ENCODE peak calls at places on chromosomes 5 and 9, in nine cellular contexts. One of them, this sample, is unnamed.

GRCh38 chr5:82707741-82708140 is 369.5 kb downstream of the TMEM167A start:
- DNase-seq in GF-D8: no peak
- DNase-seq in activated T-cell treated with anti-CD3 and anti-CD28 coated beads for 1 hour: no peak
- DNase-seq in activated naive CD4-positive, alpha-beta T cell treated with Interleukin-2 at 50 U/mL for 16 hours: no peak
- DNase-seq in GM03348: no peak
- DNase-seq in HFFc6: no peak
- DNase-seq in NCI-H2081: no peak
- DNase-seq in HEK293T: no peak
- DNase-seq in left ventricle myocardium superior: no peak
- DNase-seq in this sample: no peak

GRCh38 chr5:124342586-124342985 is 403.9 kb downstream of the ZNF608 start:
- DNase-seq in activated naive CD4-positive, alpha-beta T cell treated with Interleukin-2 at 50 U/mL for 16 hours: no peak
- DNase-seq in HEK293T: no peak
- DNase-seq in HFFc6: no peak
- DNase-seq in GF-D8: no peak
- DNase-seq in GM03348: no peak
- DNase-seq in activated T-cell treated with anti-CD3 and anti-CD28 coated beads for 1 hour: no peak
- DNase-seq in left ventricle myocardium superior: no peak
- DNase-seq in NCI-H2081: no peak
- DNase-seq in this sample: no peak

GRCh38 chr9:134475051-134475790 is 149.0 kb downstream of the RXRA start:
- DNase-seq in GF-D8: no peak
- DNase-seq in activated T-cell treated with anti-CD3 and anti-CD28 coated beads for 1 hour: peak; percentile 15
- DNase-seq in left ventricle myocardium superior: peak; percentile 86
- DNase-seq in GM03348: peak; percentile 92
- DNase-seq in HEK293T: no peak
- DNase-seq in activated naive CD4-positive, alpha-beta T cell treated with Interleukin-2 at 50 U/mL for 16 hours: no peak
- DNase-seq in NCI-H2081: no peak
- DNase-seq in HFFc6: peak; percentile 85
- DNase-seq in this sample: peak; percentile 77

GRCh38 chr9:97564291-97565175 is 63.1 kb downstream of the TMOD1 start:
- DNase-seq in GM03348: peak; percentile 62
- DNase-seq in GF-D8: no peak
- DNase-seq in activated naive CD4-positive, alpha-beta T cell treated with Interleukin-2 at 50 U/mL for 16 hours: no peak
- DNase-seq in NCI-H2081: no peak
- DNase-seq in HFFc6: peak; percentile 67
- DNase-seq in activated T-cell treated with anti-CD3 and anti-CD28 coated beads for 1 hour: no peak
- DNase-seq in left ventricle myocardium superior: peak; percentile 54
- DNase-seq in HEK293T: no peak
- DNase-seq in this sample: peak; percentile 55

GRCh38 chr9:79221084-79221483 is 350.7 kb upstream of the TLE4 start:
- DNase-seq in activated T-cell treated with anti-CD3 and anti-CD28 coated beads for 1 hour: no peak
- DNase-seq in left ventricle myocardium superior: no peak
- DNase-seq in NCI-H2081: no peak
- DNase-seq in HEK293T: no peak
- DNase-seq in GF-D8: no peak
- DNase-seq in HFFc6: peak; percentile 96
- DNase-seq in GM03348: peak; percentile 83
- DNase-seq in activated naive CD4-positive, alpha-beta T cell treated with Interleukin-2 at 50 U/mL for 16 hours: no peak
- DNase-seq in this sample: no peak

GRCh38 chr5:12023614-12024241 is 119.5 kb upstream of the CTNND2 start:
- DNase-seq in HEK293T: no peak
- DNase-seq in activated T-cell treated with anti-CD3 and anti-CD28 coated beads for 1 hour: no peak
- DNase-seq in HFFc6: peak; percentile 20
- DNase-seq in GM03348: peak; percentile 35
- DNase-seq in left ventricle myocardium superior: no peak
- DNase-seq in NCI-H2081: peak; percentile 66
- DNase-seq in activated naive CD4-positive, alpha-beta T cell treated with Interleukin-2 at 50 U/mL for 16 hours: no peak
- DNase-seq in GF-D8: no peak
- DNase-seq in this sample: no peak

GRCh38 chr9:105191508-105192118 is 52.8 kb upstream of the SLC44A1 start:
- DNase-seq in GF-D8: peak; percentile 80
- DNase-seq in activated T-cell treated with anti-CD3 and anti-CD28 coated beads for 1 hour: no peak
- DNase-seq in activated naive CD4-positive, alpha-beta T cell treated with Interleukin-2 at 50 U/mL for 16 hours: no peak
- DNase-seq in GM03348: no peak
- DNase-seq in HEK293T: no peak
- DNase-seq in HFFc6: no peak
- DNase-seq in NCI-H2081: no peak
- DNase-seq in left ventricle myocardium superior: no peak
- DNase-seq in this sample: no peak

GRCh38 chr9:88303785-88304495 is 84.3 kb upstream of the SPIN1 start:
- DNase-seq in NCI-H2081: no peak
- DNase-seq in HEK293T: no peak
- DNase-seq in GM03348: peak; percentile 57
- DNase-seq in GF-D8: no peak
- DNase-seq in activated T-cell treated with anti-CD3 and anti-CD28 coated beads for 1 hour: no peak
- DNase-seq in activated naive CD4-positive, alpha-beta T cell treated with Interleukin-2 at 50 U/mL for 16 hours: peak; percentile 56
- DNase-seq in left ventricle myocardium superior: no peak
- DNase-seq in HFFc6: peak; percentile 60
- DNase-seq in this sample: no peak

GRCh38 chr5:135324897-135325650 is 74.0 kb downstream of the MACROH2A1 start:
- DNase-seq in HEK293T: no peak
- DNase-seq in HFFc6: no peak
- DNase-seq in activated T-cell treated with anti-CD3 and anti-CD28 coated beads for 1 hour: peak; percentile 14
- DNase-seq in activated naive CD4-positive, alpha-beta T cell treated with Interleukin-2 at 50 U/mL for 16 hours: no peak
- DNase-seq in NCI-H2081: no peak
- DNase-seq in left ventricle myocardium superior: no peak
- DNase-seq in GM03348: no peak
- DNase-seq in GF-D8: no peak
- DNase-seq in this sample: no peak

GRCh38 chr5:149429839-149430721 is 51.0 kb upstream of the IL17B start:
- DNase-seq in left ventricle myocardium superior: peak; percentile 73
- DNase-seq in HFFc6: no peak
- DNase-seq in activated T-cell treated with anti-CD3 and anti-CD28 coated beads for 1 hour: no peak
- DNase-seq in activated naive CD4-positive, alpha-beta T cell treated with Interleukin-2 at 50 U/mL for 16 hours: no peak
- DNase-seq in NCI-H2081: no peak
- DNase-seq in GF-D8: peak; percentile 28
- DNase-seq in HEK293T: no peak
- DNase-seq in GM03348: no peak
- DNase-seq in this sample: no peak

GRCh38 chr9:20853866-20854265 is 169.8 kb downstream of the FOCAD start:
- DNase-seq in GM03348: no peak
- DNase-seq in activated T-cell treated with anti-CD3 and anti-CD28 coated beads for 1 hour: no peak
- DNase-seq in NCI-H2081: no peak
- DNase-seq in GF-D8: no peak
- DNase-seq in HFFc6: no peak
- DNase-seq in left ventricle myocardium superior: no peak
- DNase-seq in activated naive CD4-positive, alpha-beta T cell treated with Interleukin-2 at 50 U/mL for 16 hours: no peak
- DNase-seq in HEK293T: no peak
- DNase-seq in this sample: no peak

GRCh38 chr5:120527251-120527650 is 63.2 kb downstream of the PRR16 start:
- DNase-seq in HEK293T: no peak
- DNase-seq in activated naive CD4-positive, alpha-beta T cell treated with Interleukin-2 at 50 U/mL for 16 hours: no peak
- DNase-seq in GF-D8: no peak
- DNase-seq in HFFc6: no peak
- DNase-seq in NCI-H2081: no peak
- DNase-seq in GM03348: no peak
- DNase-seq in activated T-cell treated with anti-CD3 and anti-CD28 coated beads for 1 hour: no peak
- DNase-seq in left ventricle myocardium superior: no peak
- DNase-seq in this sample: no peak

GRCh38 chr9:86659413-86660046 is 287.8 kb downstream of the GAS1 start:
- DNase-seq in activated T-cell treated with anti-CD3 and anti-CD28 coated beads for 1 hour: no peak
- DNase-seq in activated naive CD4-positive, alpha-beta T cell treated with Interleukin-2 at 50 U/mL for 16 hours: no peak
- DNase-seq in HEK293T: no peak
- DNase-seq in GF-D8: no peak
- DNase-seq in NCI-H2081: no peak
- DNase-seq in HFFc6: no peak
- DNase-seq in left ventricle myocardium superior: no peak
- DNase-seq in GM03348: no peak
- DNase-seq in this sample: no peak